ENCODE peak calls at places on chromosomes 3 and 15, in seven cellular contexts. One of them, this sample, is unnamed.
A peak's percentile ranks its signal among the peaks of the same experiment; 100 is the strongest.

GRCh38 chr3:11601446-11602241 is 42.1 kb downstream of the VGLL4 start:
- DNase-seq in colonic mucosa: no peak
- DNase-seq in sigmoid colon: peak; percentile 85
- DNase-seq in A549: no peak
- DNase-seq in thoracic aorta: peak; percentile 57
- DNase-seq in neural progenitor cell: no peak
- DNase-seq in GM23248: peak; percentile 88
- DNase-seq in this sample: no peak

GRCh38 chr3:30538787-30539186 is 67.6 kb upstream of the TGFBR2 start:
- DNase-seq in sigmoid colon: no peak
- DNase-seq in colonic mucosa: no peak
- DNase-seq in A549: peak; percentile 18
- DNase-seq in GM23248: peak; percentile 92
- DNase-seq in neural progenitor cell: no peak
- DNase-seq in thoracic aorta: no peak
- DNase-seq in this sample: no peak

GRCh38 chr3:55409802-55410201 is 77.3 kb downstream of the WNT5A start:
- DNase-seq in sigmoid colon: no peak
- DNase-seq in colonic mucosa: no peak
- DNase-seq in A549: no peak
- DNase-seq in thoracic aorta: no peak
- DNase-seq in neural progenitor cell: no peak
- DNase-seq in GM23248: peak; percentile 56
- DNase-seq in this sample: no peak

GRCh38 chr3:196169836-196170240 is 41.4 kb downstream of the ZDHHC19 start:
- DNase-seq in neural progenitor cell: no peak
- DNase-seq in sigmoid colon: no peak
- DNase-seq in GM23248: no peak
- DNase-seq in colonic mucosa: no peak
- DNase-seq in thoracic aorta: no peak
- DNase-seq in A549: no peak
- DNase-seq in this sample: peak; percentile 80

GRCh38 chr15:56383011-56383410 is 17.8 kb downstream of the TEX9 start:
- DNase-seq in GM23248: peak; percentile 1
- DNase-seq in colonic mucosa: no peak
- DNase-seq in A549: no peak
- DNase-seq in neural progenitor cell: no peak
- DNase-seq in thoracic aorta: no peak
- DNase-seq in sigmoid colon: no peak
- DNase-seq in this sample: no peak

GRCh38 chr3:97647441-97647840 is 117.1 kb upstream of the ARL6 start:
- DNase-seq in A549: no peak
- DNase-seq in sigmoid colon: no peak
- DNase-seq in colonic mucosa: no peak
- DNase-seq in GM23248: no peak
- DNase-seq in thoracic aorta: no peak
- DNase-seq in neural progenitor cell: no peak
- DNase-seq in this sample: no peak

GRCh38 chr15:78932216-78932808 is 12.5 kb downstream of the CTSH start:
- DNase-seq in GM23248: no peak
- DNase-seq in thoracic aorta: no peak
- DNase-seq in sigmoid colon: no peak
- DNase-seq in neural progenitor cell: no peak
- DNase-seq in A549: no peak
- DNase-seq in colonic mucosa: no peak
- DNase-seq in this sample: no peak

GRCh38 chr3:68033850-68034249 is 379.4 kb upstream of the SUCLG2 start:
- DNase-seq in sigmoid colon: no peak
- DNase-seq in neural progenitor cell: no peak
- DNase-seq in GM23248: no peak
- DNase-seq in colonic mucosa: no peak
- DNase-seq in thoracic aorta: no peak
- DNase-seq in A549: no peak
- DNase-seq in this sample: no peak

GRCh38 chr3:121592856-121593702 is at the start of gene FBXO40:
- DNase-seq in neural progenitor cell: peak; percentile 17
- DNase-seq in thoracic aorta: no peak
- DNase-seq in A549: no peak
- DNase-seq in GM23248: no peak
- DNase-seq in sigmoid colon: no peak
- DNase-seq in colonic mucosa: peak; percentile 17
- DNase-seq in this sample: no peak

GRCh38 chr3:108100906-108101305 is 10.1 kb upstream of the CD47 start:
- DNase-seq in thoracic aorta: no peak
- DNase-seq in A549: no peak
- DNase-seq in neural progenitor cell: no peak
- DNase-seq in GM23248: no peak
- DNase-seq in colonic mucosa: no peak
- DNase-seq in sigmoid colon: no peak
- DNase-seq in this sample: no peak

GRCh38 chr3:134607054-134608022 is 43.5 kb downstream of the KY start:
- DNase-seq in thoracic aorta: no peak
- DNase-seq in colonic mucosa: peak; percentile 13
- DNase-seq in GM23248: no peak
- DNase-seq in sigmoid colon: no peak
- DNase-seq in neural progenitor cell: no peak
- DNase-seq in A549: no peak
- DNase-seq in this sample: no peak

GRCh38 chr3:111338059-111338698 is 203.8 kb upstream of the CD96 start:
- DNase-seq in GM23248: peak; percentile 78
- DNase-seq in neural progenitor cell: peak; percentile 53
- DNase-seq in sigmoid colon: no peak
- DNase-seq in thoracic aorta: no peak
- DNase-seq in colonic mucosa: peak; percentile 74
- DNase-seq in A549: peak; percentile 31
- DNase-seq in this sample: no peak

GRCh38 chr3:123670743-123671142 is 85.9 kb upstream of the HACD2 start:
- DNase-seq in thoracic aorta: no peak
- DNase-seq in GM23248: no peak
- DNase-seq in sigmoid colon: no peak
- DNase-seq in A549: no peak
- DNase-seq in neural progenitor cell: no peak
- DNase-seq in colonic mucosa: no peak
- DNase-seq in this sample: no peak

GRCh38 chr3:81728766-81729544 is 32.5 kb downstream of the GBE1 start:
- DNase-seq in colonic mucosa: no peak
- DNase-seq in neural progenitor cell: no peak
- DNase-seq in GM23248: peak; percentile 73
- DNase-seq in thoracic aorta: no peak
- DNase-seq in A549: no peak
- DNase-seq in sigmoid colon: no peak
- DNase-seq in this sample: no peak

GRCh38 chr3:59480486-59480995 is 430.7 kb upstream of the CFAP20DC start:
- DNase-seq in GM23248: peak; percentile 82
- DNase-seq in thoracic aorta: no peak
- DNase-seq in neural progenitor cell: no peak
- DNase-seq in sigmoid colon: no peak
- DNase-seq in colonic mucosa: no peak
- DNase-seq in A549: no peak
- DNase-seq in this sample: no peak

GRCh38 chr3:45551214-45552010 is 43.1 kb upstream of the LIMD1 start:
- DNase-seq in thoracic aorta: peak; percentile 75
- DNase-seq in colonic mucosa: peak; percentile 55
- DNase-seq in A549: no peak
- DNase-seq in neural progenitor cell: no peak
- DNase-seq in sigmoid colon: peak; percentile 85
- DNase-seq in GM23248: peak; percentile 99
- DNase-seq in this sample: peak; percentile 61

GRCh38 chr15:90691369-90691768 is 25.8 kb upstream of the BLM start:
- DNase-seq in neural progenitor cell: no peak
- DNase-seq in thoracic aorta: no peak
- DNase-seq in A549: no peak
- DNase-seq in colonic mucosa: no peak
- DNase-seq in sigmoid colon: no peak
- DNase-seq in GM23248: peak; percentile 25
- DNase-seq in this sample: no peak

GRCh38 chr3:102841866-102842265 is 407.1 kb downstream of the ZPLD1 start:
- DNase-seq in colonic mucosa: no peak
- DNase-seq in A549: no peak
- DNase-seq in sigmoid colon: peak; percentile 50
- DNase-seq in neural progenitor cell: no peak
- DNase-seq in GM23248: no peak
- DNase-seq in thoracic aorta: no peak
- DNase-seq in this sample: peak; percentile 43

GRCh38 chr3:41464401-41464800 is 265.1 kb downstream of the CTNNB1 start:
- DNase-seq in sigmoid colon: no peak
- DNase-seq in colonic mucosa: no peak
- DNase-seq in GM23248: peak; percentile 50
- DNase-seq in neural progenitor cell: no peak
- DNase-seq in A549: no peak
- DNase-seq in thoracic aorta: no peak
- DNase-seq in this sample: no peak

GRCh38 chr15:31344824-31345605 is 18.4 kb downstream of the KLF13 start:
- DNase-seq in sigmoid colon: no peak
- DNase-seq in neural progenitor cell: no peak
- DNase-seq in GM23248: peak; percentile 48
- DNase-seq in A549: no peak
- DNase-seq in colonic mucosa: peak; percentile 92
- DNase-seq in thoracic aorta: no peak
- DNase-seq in this sample: peak; percentile 36

GRCh38 chr15:77185242-77185785 is 114.4 kb upstream of the TSPAN3 start:
- DNase-seq in colonic mucosa: no peak
- DNase-seq in sigmoid colon: no peak
- DNase-seq in thoracic aorta: no peak
- DNase-seq in GM23248: peak; percentile 41
- DNase-seq in neural progenitor cell: no peak
- DNase-seq in A549: no peak
- DNase-seq in this sample: no peak
- H3K27ac ChIP-seq in colonic mucosa: no peak overlapping the region
- H3K27ac ChIP-seq in sigmoid colon: no peak overlapping the region
- H3K27ac ChIP-seq in thoracic aorta: no peak overlapping the region
- H3K27ac ChIP-seq in GM23248: no peak overlapping the region
- H3K27ac ChIP-seq in neural progenitor cell: no peak overlapping the region
- H3K27ac ChIP-seq in A549: no peak overlapping the region
- H3K27ac ChIP-seq in this sample: no peak overlapping the region

GRCh38 chr15:70083423-70083822 is 14.3 kb downstream of the TLE3 start:
- DNase-seq in A549: no peak
- DNase-seq in neural progenitor cell: peak; percentile 95
- DNase-seq in thoracic aorta: no peak
- DNase-seq in colonic mucosa: no peak
- DNase-seq in sigmoid colon: no peak
- DNase-seq in GM23248: no peak
- DNase-seq in this sample: no peak

GRCh38 chr15:70081612-70082011 is 16.1 kb downstream of the TLE3 start:
- DNase-seq in neural progenitor cell: no peak
- DNase-seq in colonic mucosa: no peak
- DNase-seq in A549: no peak
- DNase-seq in thoracic aorta: no peak
- DNase-seq in sigmoid colon: no peak
- DNase-seq in GM23248: no peak
- DNase-seq in this sample: no peak

GRCh38 chr15:70083946-70084345 is 13.8 kb downstream of the TLE3 start:
- DNase-seq in colonic mucosa: no peak
- DNase-seq in A549: no peak
- DNase-seq in neural progenitor cell: no peak
- DNase-seq in sigmoid colon: no peak
- DNase-seq in GM23248: no peak
- DNase-seq in thoracic aorta: no peak
- DNase-seq in this sample: no peak

GRCh38 chr15:70086636-70087035 is 11.1 kb downstream of the TLE3 start:
- DNase-seq in neural progenitor cell: no peak
- DNase-seq in sigmoid colon: no peak
- DNase-seq in GM23248: no peak
- DNase-seq in A549: no peak
- DNase-seq in thoracic aorta: no peak
- DNase-seq in colonic mucosa: no peak
- DNase-seq in this sample: no peak

DNA sequence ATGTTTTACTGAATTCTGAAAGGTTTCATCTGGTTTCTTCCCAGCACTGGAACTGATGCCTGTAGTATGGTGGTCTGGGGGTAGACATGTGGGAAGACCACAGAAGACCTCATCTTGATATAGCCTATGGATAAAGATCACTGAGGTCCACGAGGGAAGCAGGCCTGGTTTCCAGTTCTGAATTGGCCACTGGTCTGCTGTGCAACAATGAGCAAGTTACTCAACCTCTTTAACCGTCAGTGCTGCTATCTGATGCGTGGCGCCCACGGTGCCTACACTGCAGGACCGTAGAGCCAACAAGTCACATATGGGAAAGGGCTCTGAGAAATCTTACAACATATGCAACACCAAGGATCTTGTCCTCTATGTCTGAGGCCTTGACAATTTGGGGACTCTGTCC is 13.3 kb downstream of the TLE3 start:
- DNase-seq in neural progenitor cell: no peak
- DNase-seq in sigmoid colon: no peak
- DNase-seq in A549: no peak
- DNase-seq in GM23248: no peak
- DNase-seq in colonic mucosa: no peak
- DNase-seq in thoracic aorta: no peak
- DNase-seq in this sample: no peak
- H3K4me1 ChIP-seq in neural progenitor cell: peaks cover 63% of the 10 kb centered on the region
- H3K4me1 ChIP-seq in sigmoid colon: no peaks in the 10 kb centered on the region
- H3K4me1 ChIP-seq in A549: no peaks in the 10 kb centered on the region
- H3K4me1 ChIP-seq in GM23248: peaks cover 5% of the 10 kb centered on the region
- H3K4me1 ChIP-seq in colonic mucosa: peaks cover 8% of the 10 kb centered on the region
- H3K4me1 ChIP-seq in thoracic aorta: peaks cover 14% of the 10 kb centered on the region
- H3K4me1 ChIP-seq in this sample: peaks cover 51% of the 10 kb centered on the region

DNA sequence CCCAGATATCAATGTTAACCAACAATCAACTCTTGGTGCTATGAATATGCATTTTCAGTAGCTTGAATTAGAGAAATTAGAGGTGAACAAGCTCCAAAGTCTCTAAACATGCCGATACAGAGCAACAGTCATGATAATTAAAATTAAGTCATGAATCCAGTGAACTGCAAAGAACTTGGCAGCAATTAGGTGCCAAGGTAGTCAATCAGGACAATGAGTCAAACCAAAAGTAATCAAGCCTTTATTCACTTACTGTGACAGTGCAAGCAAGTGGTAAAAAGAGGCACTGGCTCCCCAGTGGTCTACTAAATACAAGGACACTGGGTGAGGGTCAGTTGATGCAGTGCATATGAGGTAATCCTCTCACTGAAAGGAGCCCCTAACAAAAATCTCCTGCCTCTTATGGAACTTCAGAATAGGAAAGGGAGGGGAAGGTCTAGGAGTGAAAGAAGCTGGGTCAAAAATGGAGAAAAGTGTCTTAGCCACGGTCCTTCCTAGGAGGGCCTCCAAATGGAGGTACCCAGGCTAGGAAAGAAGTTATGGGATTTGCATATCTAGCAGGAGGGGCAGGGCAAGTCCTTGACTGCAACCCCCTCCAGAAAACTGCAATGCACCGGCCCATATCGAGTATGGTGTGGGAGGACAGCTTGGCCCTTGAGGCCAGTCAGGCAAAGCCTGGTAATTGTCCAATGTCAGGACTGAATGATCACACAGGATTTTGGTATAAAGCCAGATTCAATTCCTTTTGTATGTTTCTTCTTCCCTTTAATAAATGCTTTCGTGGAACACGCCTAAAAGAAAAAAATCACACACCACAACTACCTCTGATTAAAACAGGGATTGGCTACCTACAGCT is 1.5 kb downstream of the ZNF770 start:
- DNase-seq in GM23248: peak; percentile 39
- DNase-seq in A549: no peak
- DNase-seq in thoracic aorta: no peak
- DNase-seq in colonic mucosa: no peak
- DNase-seq in neural progenitor cell: no peak
- DNase-seq in sigmoid colon: no peak
- DNase-seq in this sample: no peak
- H3K4me3 ChIP-seq in GM23248: peak overlapping the region; percentile 98
- H3K4me3 ChIP-seq in A549: peak overlapping the region; percentile 96
- H3K4me3 ChIP-seq in thoracic aorta: peak overlapping the region; percentile 77
- H3K4me3 ChIP-seq in colonic mucosa: peak overlapping the region; percentile 82
- H3K4me3 ChIP-seq in neural progenitor cell: peak overlapping the region; percentile 92
- H3K4me3 ChIP-seq in sigmoid colon: peak overlapping the region; percentile 72
- H3K4me3 ChIP-seq in this sample: peak overlapping the region; percentile 92

GRCh38 chr3:155683321-155683720 is 61.5 kb downstream of the PLCH1 start:
- DNase-seq in sigmoid colon: no peak
- DNase-seq in GM23248: no peak
- DNase-seq in thoracic aorta: no peak
- DNase-seq in neural progenitor cell: no peak
- DNase-seq in A549: no peak
- DNase-seq in colonic mucosa: no peak
- DNase-seq in this sample: no peak
- H3K27ac ChIP-seq in sigmoid colon: no peak overlapping the region
- H3K27ac ChIP-seq in GM23248: no peak overlapping the region
- H3K27ac ChIP-seq in thoracic aorta: no peak overlapping the region
- H3K27ac ChIP-seq in neural progenitor cell: no peak overlapping the region
- H3K27ac ChIP-seq in A549: no peak overlapping the region
- H3K27ac ChIP-seq in colonic mucosa: no peak overlapping the region
- H3K27ac ChIP-seq in this sample: no peak overlapping the region